ENCODE peak calls at places on chromosomes 1 and 21, in six cellular contexts. One of them, this sample, is unnamed.

GRCh38 chr1:37647281-37647680 is 12.6 kb upstream of the RSPO1 start:
- DNase-seq in neural crest cell: no peak
- DNase-seq in psoas muscle: no peak
- DNase-seq in HFFc6: no peak
- DNase-seq in fibroblast of mammary gland: no peak
- DNase-seq in WTC11: no peak
- DNase-seq in this sample: no peak

GRCh38 chr1:229286099-229286766 is 15.3 kb downstream of the RAB4A start:
- DNase-seq in HFFc6: no peak
- DNase-seq in WTC11: no peak
- DNase-seq in neural crest cell: no peak
- DNase-seq in psoas muscle: no peak
- DNase-seq in fibroblast of mammary gland: no peak
- DNase-seq in this sample: no peak

GRCh38 chr21:46347791-46348381 is 23.9 kb downstream of the PCNT start:
- DNase-seq in fibroblast of mammary gland: peak; percentile 95
- DNase-seq in HFFc6: no peak
- DNase-seq in psoas muscle: peak; percentile 97
- DNase-seq in WTC11: peak; percentile 39
- DNase-seq in neural crest cell: no peak
- DNase-seq in this sample: peak; percentile 22

GRCh38 chr1:20248954-20249612 is 41.6 kb upstream of the VWA5B1 start:
- DNase-seq in WTC11: no peak
- DNase-seq in fibroblast of mammary gland: no peak
- DNase-seq in HFFc6: no peak
- DNase-seq in psoas muscle: no peak
- DNase-seq in neural crest cell: no peak
- DNase-seq in this sample: no peak

GRCh38 chr21:35924714-35925301 is 135.5 kb downstream of the SETD4 start:
- DNase-seq in fibroblast of mammary gland: peak; percentile 99
- DNase-seq in neural crest cell: no peak
- DNase-seq in HFFc6: peak; percentile 32
- DNase-seq in WTC11: no peak
- DNase-seq in psoas muscle: peak; percentile 59
- DNase-seq in this sample: peak; percentile 96

GRCh38 chr1:239308701-239309333 is 77.6 kb upstream of the CHRM3 start:
- DNase-seq in neural crest cell: peak; percentile 50
- DNase-seq in WTC11: peak; percentile 72
- DNase-seq in psoas muscle: peak; percentile 24
- DNase-seq in fibroblast of mammary gland: peak; percentile 1
- DNase-seq in HFFc6: no peak
- DNase-seq in this sample: peak; percentile 2

GRCh38 chr1:100622037-100622436 is 84.1 kb downstream of the GPR88 start:
- DNase-seq in HFFc6: peak; percentile 95
- DNase-seq in fibroblast of mammary gland: peak; percentile 99
- DNase-seq in WTC11: no peak
- DNase-seq in psoas muscle: no peak
- DNase-seq in neural crest cell: no peak
- DNase-seq in this sample: peak; percentile 98

GRCh38 chr1:203676455-203676854 is 49.8 kb downstream of the ATP2B4 start:
- DNase-seq in WTC11: no peak
- DNase-seq in psoas muscle: no peak
- DNase-seq in HFFc6: no peak
- DNase-seq in neural crest cell: no peak
- DNase-seq in fibroblast of mammary gland: no peak
- DNase-seq in this sample: no peak

GRCh38 chr1:155938220-155938627 is 3.2 kb upstream of the RXFP4 start:
- DNase-seq in fibroblast of mammary gland: peak; percentile 71
- DNase-seq in psoas muscle: no peak
- DNase-seq in HFFc6: peak; percentile 70
- DNase-seq in neural crest cell: no peak
- DNase-seq in WTC11: no peak
- DNase-seq in this sample: peak; percentile 76

GRCh38 chr1:42456754-42457089 is 379 bp downstream of the PPCS start:
- DNase-seq in HFFc6: peak; percentile 24
- DNase-seq in WTC11: no peak
- DNase-seq in fibroblast of mammary gland: peak; percentile 55
- DNase-seq in psoas muscle: no peak
- DNase-seq in neural crest cell: peak; percentile 38
- DNase-seq in this sample: no peak

GRCh38 chr1:223189903-223190724 is 47.1 kb upstream of the TLR5 start:
- DNase-seq in psoas muscle: no peak
- DNase-seq in neural crest cell: no peak
- DNase-seq in WTC11: no peak
- DNase-seq in fibroblast of mammary gland: peak; percentile 25
- DNase-seq in HFFc6: peak; percentile 8
- DNase-seq in this sample: peak; percentile 42

GRCh38 chr1:151282883-151283725 is 1.0 kb downstream of the ZNF687 start:
- DNase-seq in WTC11: peak; percentile 50
- DNase-seq in psoas muscle: peak; percentile 69
- DNase-seq in fibroblast of mammary gland: no peak
- DNase-seq in neural crest cell: no peak
- DNase-seq in HFFc6: no peak
- DNase-seq in this sample: no peak

GRCh38 chr1:160579216-160579701 is at the start of gene CD84:
- DNase-seq in fibroblast of mammary gland: no peak
- DNase-seq in neural crest cell: no peak
- DNase-seq in WTC11: no peak
- DNase-seq in HFFc6: no peak
- DNase-seq in psoas muscle: no peak
- DNase-seq in this sample: no peak

GRCh38 chr1:240492832-240493440 is 119.0 kb downstream of the GREM2 start:
- DNase-seq in HFFc6: no peak
- DNase-seq in WTC11: peak; percentile 83
- DNase-seq in fibroblast of mammary gland: peak; percentile 40
- DNase-seq in psoas muscle: peak; percentile 57
- DNase-seq in neural crest cell: peak; percentile 50
- DNase-seq in this sample: peak; percentile 65
- TF ChIP-seq CTCF in HFFc6: peak; percentile 17
- TF ChIP-seq CTCF in WTC11: peak; percentile 35
- TF ChIP-seq CTCF in fibroblast of mammary gland: peak; percentile 18
- TF ChIP-seq CTCF in psoas muscle: no peak
- TF ChIP-seq CTCF in neural crest cell: peak; percentile 59
- TF ChIP-seq CTCF in this sample: peak; percentile 37

GRCh38 chr1:115062542-115063004 is 26.7 kb downstream of the TSPAN2 start:
- DNase-seq in HFFc6: peak; percentile 17
- DNase-seq in WTC11: no peak
- DNase-seq in fibroblast of mammary gland: no peak
- DNase-seq in psoas muscle: peak; percentile 60
- DNase-seq in neural crest cell: no peak
- DNase-seq in this sample: peak; percentile 86
- TF ChIP-seq CTCF in HFFc6: no peak
- TF ChIP-seq CTCF in WTC11: no peak
- TF ChIP-seq CTCF in fibroblast of mammary gland: no peak
- TF ChIP-seq CTCF in psoas muscle: no peak
- TF ChIP-seq CTCF in neural crest cell: no peak
- TF ChIP-seq CTCF in this sample: no peak

GRCh38 chr1:82086739-82087138 is 286.0 kb downstream of the ADGRL2 start:
- DNase-seq in neural crest cell: no peak
- DNase-seq in psoas muscle: no peak
- DNase-seq in WTC11: no peak
- DNase-seq in HFFc6: no peak
- DNase-seq in fibroblast of mammary gland: peak; percentile 17
- DNase-seq in this sample: no peak

GRCh38 chr1:82091274-82091673 is 290.5 kb downstream of the ADGRL2 start:
- DNase-seq in psoas muscle: no peak
- DNase-seq in WTC11: no peak
- DNase-seq in fibroblast of mammary gland: no peak
- DNase-seq in HFFc6: no peak
- DNase-seq in neural crest cell: no peak
- DNase-seq in this sample: no peak

GRCh38 chr1:82094136-82094535 is 293.4 kb downstream of the ADGRL2 start:
- DNase-seq in neural crest cell: no peak
- DNase-seq in HFFc6: no peak
- DNase-seq in psoas muscle: no peak
- DNase-seq in WTC11: no peak
- DNase-seq in fibroblast of mammary gland: no peak
- DNase-seq in this sample: no peak

GRCh38 chr1:82091729-82092128 is 291.0 kb downstream of the ADGRL2 start:
- DNase-seq in HFFc6: no peak
- DNase-seq in psoas muscle: no peak
- DNase-seq in fibroblast of mammary gland: peak; percentile 71
- DNase-seq in WTC11: no peak
- DNase-seq in neural crest cell: no peak
- DNase-seq in this sample: no peak

DNA sequence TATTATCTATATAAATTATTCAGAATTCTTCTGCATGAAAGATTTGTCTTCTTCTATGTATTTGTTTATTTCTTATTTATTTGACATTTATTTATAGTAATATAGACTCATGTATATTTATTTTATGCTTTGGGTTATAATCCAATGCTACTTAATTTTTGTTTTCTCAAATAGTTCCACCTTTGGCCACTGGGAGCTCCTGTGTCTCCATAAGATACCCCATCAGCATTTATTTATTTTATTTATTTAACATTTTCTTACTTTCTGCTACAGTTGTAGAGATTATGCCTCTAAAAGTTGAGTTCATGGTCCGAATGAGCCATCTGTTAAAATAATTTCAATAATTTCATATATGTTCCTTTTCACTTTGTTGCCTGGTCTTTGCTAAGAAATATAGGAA is 289.4 kb downstream of the ADGRL2 start:
- DNase-seq in HFFc6: no peak
- DNase-seq in fibroblast of mammary gland: peak; percentile 18
- DNase-seq in WTC11: no peak
- DNase-seq in psoas muscle: no peak
- DNase-seq in neural crest cell: no peak
- DNase-seq in this sample: peak; percentile 13
- TF ChIP-seq CTCF in HFFc6: peak; percentile 41
- TF ChIP-seq CTCF in fibroblast of mammary gland: peak; percentile 49
- TF ChIP-seq CTCF in WTC11: no peak
- TF ChIP-seq CTCF in psoas muscle: no peak
- TF ChIP-seq CTCF in neural crest cell: peak; percentile 51
- TF ChIP-seq CTCF in this sample: peak; percentile 47

GRCh38 chr1:31460027-31460426 is 47.0 kb downstream of the SERINC2 start:
- DNase-seq in neural crest cell: no peak
- DNase-seq in fibroblast of mammary gland: peak; percentile 60
- DNase-seq in psoas muscle: no peak
- DNase-seq in WTC11: no peak
- DNase-seq in HFFc6: no peak
- DNase-seq in this sample: no peak
- TF ChIP-seq CTCF in neural crest cell: peak; percentile 33
- TF ChIP-seq CTCF in fibroblast of mammary gland: peak; percentile 40
- TF ChIP-seq CTCF in psoas muscle: no peak
- TF ChIP-seq CTCF in WTC11: no peak
- TF ChIP-seq CTCF in HFFc6: peak; percentile 75
- TF ChIP-seq CTCF in this sample: peak; percentile 8

This sample was measured in astrocyte of the spinal cord.